ENCODE peak calls at places on chromosomes 1 and 21, in eight cellular contexts. U, Y, B, D, Z, F, J and X are unnamed samples.

GRCh38 chr1:1426496-1426960 is 5.5 kb upstream of the ANKRD65 start:
- DNase-seq in U (no peak), Y (no peak), B (peak), D (peak), Z (no peak), F (no peak), J (no peak), X (no peak)

GRCh38 chr1:228006034-228006792 is 585 bp upstream of the WNT3A start:
- DNase-seq in U (peak), Y (no peak), B (no peak), D (peak), Z (no peak), F (no peak), J (no peak), X (peak)

GRCh38 chr21:38531610-38532009 is 33.3 kb upstream of the ERG start:
- DNase-seq in U (no peak), Y (no peak), B (no peak), D (no peak), Z (no peak), F (no peak), J (no peak), X (peak)

GRCh38 chr1:77370161-77370560 is 88.3 kb downstream of the AK5 start:
- DNase-seq in U (no peak), Y (no peak), B (no peak), D (no peak), Z (no peak), F (peak), J (no peak), X (no peak)

GRCh38 chr1:181424786-181425403 is 58.4 kb upstream of the CACNA1E start:
- DNase-seq in U (peak), Y (peak), B (peak), D (peak), Z (peak), F (peak), J (peak), X (peak)

GRCh38 chr1:56095924-56096655 is 483.3 kb downstream of the PLPP3 start:
- DNase-seq in U (no peak), Y (no peak), B (no peak), D (no peak), Z (no peak), F (peak), J (no peak), X (peak)

GRCh38 chr1:151251656-151252470 is 2.7 kb upstream of the PSMD4 start:
- DNase-seq in U (peak), Y (peak), B (peak), D (peak), Z (peak), F (peak), J (peak), X (peak)

GRCh38 chr1:201348211-201348566 is 29.3 kb downstream of the TNNT2 start:
- DNase-seq in U (peak), Y (peak), B (no peak), D (no peak), Z (peak), F (peak), J (peak), X (peak)

GRCh38 chr1:28601696-28602095 is 9.6 kb downstream of the RAB42 start:
- DNase-seq in U (no peak), Y (no peak), B (no peak), D (no peak), Z (no peak), F (peak), J (no peak), X (peak)

GRCh38 chr21:34545079-34545884 is 33.3 kb upstream of the KCNE1 start:
- DNase-seq in U (no peak), Y (no peak), B (peak), D (no peak), Z (no peak), F (peak), J (no peak), X (peak)

GRCh38 chr1:181258971-181259745 is 170.7 kb downstream of the IER5 start:
- DNase-seq in U (no peak), Y (no peak), B (no peak), D (no peak), Z (no peak), F (no peak), J (no peak), X (no peak)

GRCh38 chr1:18670267-18670910 is 39.7 kb downstream of the PAX7 start:
- DNase-seq in U (no peak), Y (no peak), B (no peak), D (no peak), Z (no peak), F (no peak), J (no peak), X (no peak)

GRCh38 chr1:205343431-205344009 is 13.2 kb downstream of the KLHDC8A start:
- DNase-seq in U (no peak), Y (peak), B (no peak), D (no peak), Z (no peak), F (no peak), J (no peak), X (no peak)

GRCh38 chr1:223628233-223628632 is 37.3 kb downstream of the CAPN8 start:
- DNase-seq in U (peak), Y (no peak), B (peak), D (no peak), Z (peak), F (peak), J (no peak), X (peak)